ENCODE peak calls at places on chromosomes 12 and 14, in ten cellular contexts. X is cardiac fibroblast, M is OCI-LY7, Y is pancreas, I is lower leg skin, O is epithelial cell of proximal tubule, W is GM23248, N is MM.1S, J is tibial artery, K is choroid plexus epithelial cell. F is an unnamed sample.

GRCh38 chr12:63922446-63922845 is 77.9 kb downstream of the SRGAP1 start:
- DNase-seq in X (peak), M (no peak), Y (no peak), I (no peak), O (peak), W (peak), N (no peak), J (no peak), K (peak), F (no peak)

GRCh38 chr14:69768873-69769272 is 1.9 kb downstream of the SRSF5 start:
- DNase-seq in X (peak), M (no peak), Y (no peak), I (no peak), O (no peak), W (no peak), N (no peak), J (no peak), K (no peak), F (no peak)

GRCh38 chr12:62643470-62643869 is 176.8 kb downstream of the MON2 start:
- DNase-seq in X (peak), M (no peak), Y (no peak), I (no peak), O (no peak), W (peak), N (no peak), J (no peak), K (no peak), F (no peak)

GRCh38 chr12:120164293-120164692 is 30.2 kb downstream of the GCN1 start:
- DNase-seq in X (no peak), M (no peak), Y (no peak), I (no peak), O (no peak), W (no peak), N (no peak), J (no peak), K (no peak), F (no peak)

GRCh38 chr14:94026886-94027469 is 838 bp downstream of the OTUB2 start:
- DNase-seq in X (no peak), M (no peak), Y (peak), I (no peak), O (no peak), W (no peak), N (no peak), J (no peak), K (no peak), F (no peak)

GRCh38 chr12:630656-631632 is 32.3 kb downstream of the NINJ2 start:
- DNase-seq in X (no peak), M (no peak), Y (no peak), I (peak), O (no peak), W (no peak), N (peak), J (peak), K (no peak), F (no peak)

GRCh38 chr12:12350868-12351463 is 924 bp upstream of the MANSC1 start:
- DNase-seq in X (no peak), M (no peak), Y (no peak), I (no peak), O (no peak), W (no peak), N (no peak), J (no peak), K (no peak), F (no peak)

GRCh38 chr14:75522224-75522764 is at the start of gene BATF:
- DNase-seq in X (peak), M (peak), Y (no peak), I (no peak), O (no peak), W (no peak), N (peak), J (peak), K (no peak), F (no peak)

GRCh38 chr12:1777798-1778197 is 42.6 kb upstream of the LRTM2 start:
- DNase-seq in X (peak), M (no peak), Y (no peak), I (no peak), O (no peak), W (peak), N (no peak), J (no peak), K (peak), F (no peak)

GRCh38 chr12:23686095-23686494 is 263.4 kb downstream of the SOX5 start:
- DNase-seq in X (peak), M (no peak), Y (no peak), I (no peak), O (no peak), W (peak), N (no peak), J (no peak), K (peak), F (no peak)
- H3K4me3 ChIP-seq in X (no peak), M (no peak), Y (no peak), I (no peak), O (no peak), W (no peak), N (no peak), J (no peak), K (no peak), F (no peak)

DNA sequence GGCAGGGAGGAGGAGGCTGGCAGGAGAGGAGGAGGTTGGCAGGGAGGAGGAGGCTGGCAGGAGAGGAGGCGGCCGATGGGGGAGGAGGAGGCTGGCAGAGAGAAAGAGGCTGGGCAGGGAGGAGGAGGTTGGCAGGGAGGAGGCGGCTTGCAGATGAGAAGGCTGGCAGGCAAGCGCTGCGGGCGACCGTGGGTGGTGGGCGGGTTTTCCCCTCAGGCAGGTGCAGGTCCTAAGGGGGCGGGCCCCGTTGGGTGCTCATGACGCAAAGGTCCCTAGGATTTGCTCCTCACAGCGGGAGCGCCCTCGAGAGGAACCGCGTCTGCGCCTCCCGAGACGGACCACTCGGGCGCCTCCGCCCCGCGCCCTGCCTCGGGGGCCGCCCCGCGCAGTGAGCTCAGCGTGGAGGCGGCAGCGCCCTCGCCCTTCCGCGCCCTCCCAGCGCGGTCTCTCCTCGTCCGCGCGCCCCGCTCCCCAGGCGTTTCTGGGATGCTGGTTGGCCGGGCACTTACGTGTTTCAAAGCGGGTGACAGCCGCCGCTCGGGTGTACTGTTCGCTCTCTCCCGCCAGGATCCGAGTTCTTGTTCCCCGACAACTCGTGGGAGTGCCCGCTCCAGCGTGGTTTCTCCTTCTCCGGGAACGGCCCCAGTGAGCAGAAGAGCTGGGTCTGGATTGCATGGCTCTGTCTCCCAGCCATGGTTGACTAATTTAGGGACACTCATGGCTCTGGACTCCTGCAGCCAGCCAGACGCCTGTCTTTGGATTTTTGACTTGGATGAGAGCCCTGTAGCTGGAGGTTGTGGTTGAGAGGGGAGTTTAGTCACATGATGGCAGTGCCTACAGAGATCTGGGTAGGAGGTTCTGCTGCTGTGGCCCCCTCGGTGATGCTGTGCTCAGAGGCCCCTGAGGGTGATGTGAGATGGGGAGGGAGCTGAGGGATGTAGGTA is 64.1 kb upstream of the PPP4R3A start:
- DNase-seq in X (peak), M (no peak), Y (peak), I (no peak), O (no peak), W (peak), N (peak), J (peak), K (peak), F (peak)
- H3K4me3 ChIP-seq in X (peak), M (no peak), Y (peak), I (peak), O (peak), W (peak), N (peak), J (peak), K (peak), F (peak)

GRCh38 chr12:124653169-124653931 is 85.9 kb upstream of the NCOR2 start:
- DNase-seq in X (peak), M (no peak), Y (no peak), I (no peak), O (no peak), W (no peak), N (no peak), J (no peak), K (peak), F (no peak)

GRCh38 chr12:124654666-124655316 is 87.4 kb upstream of the NCOR2 start:
- DNase-seq in X (no peak), M (no peak), Y (peak), I (peak), O (no peak), W (peak), N (no peak), J (no peak), K (no peak), F (no peak)

GRCh38 chr12:124656214-124656516 is 88.8 kb upstream of the NCOR2 start:
- DNase-seq in X (no peak), M (no peak), Y (no peak), I (no peak), O (no peak), W (no peak), N (no peak), J (no peak), K (no peak), F (no peak)

GRCh38 chr12:124656947-124657434 is 89.6 kb upstream of the NCOR2 start:
- DNase-seq in X (no peak), M (no peak), Y (no peak), I (no peak), O (no peak), W (no peak), N (no peak), J (no peak), K (no peak), F (no peak)

GRCh38 chr12:124655317-124656213 is 88.2 kb upstream of the NCOR2 start:
- DNase-seq in X (peak), M (no peak), Y (peak), I (peak), O (no peak), W (peak), N (no peak), J (peak), K (peak), F (peak)
- H3K4me3 ChIP-seq in X (no peak), M (no peak), Y (no peak), I (no peak), O (no peak), W (peak), N (no peak), J (peak), K (peak), F (no peak)

GRCh38 chr14:95495538-95496025 is 20.9 kb downstream of the SYNE3 start:
- DNase-seq in X (no peak), M (peak), Y (no peak), I (no peak), O (no peak), W (no peak), N (no peak), J (peak), K (no peak), F (no peak)

GRCh38 chr14:95497561-95498011 is 18.9 kb downstream of the SYNE3 start:
- DNase-seq in X (no peak), M (peak), Y (no peak), I (no peak), O (no peak), W (no peak), N (no peak), J (peak), K (no peak), F (no peak)

GRCh38 chr14:95495093-95495492 is 21.4 kb downstream of the SYNE3 start:
- DNase-seq in X (no peak), M (no peak), Y (no peak), I (no peak), O (no peak), W (no peak), N (no peak), J (no peak), K (no peak), F (no peak)

GRCh38 chr14:95496690-95497241 is 19.7 kb downstream of the SYNE3 start:
- DNase-seq in X (peak), M (no peak), Y (no peak), I (no peak), O (no peak), W (no peak), N (no peak), J (peak), K (peak), F (no peak)

GRCh38 chr14:95496111-95496681 is 20.3 kb downstream of the SYNE3 start:
- DNase-seq in X (no peak), M (no peak), Y (no peak), I (no peak), O (no peak), W (peak), N (no peak), J (peak), K (no peak), F (no peak)
- H3K4me3 ChIP-seq in X (no peak), M (peak), Y (no peak), I (no peak), O (no peak), W (no peak), N (no peak), J (no peak), K (no peak), F (no peak)

GRCh38 chr14:103404032-103404918 is 19.1 kb downstream of the MARK3 start:
- DNase-seq in X (peak), M (no peak), Y (no peak), I (no peak), O (no peak), W (peak), N (peak), J (no peak), K (peak), F (no peak)
- H3K4me3 ChIP-seq in X (no peak), M (peak), Y (no peak), I (no peak), O (no peak), W (peak), N (no peak), J (no peak), K (no peak), F (no peak)

GRCh38 chr12:107169200-107169599 is 75.9 kb upstream of the CRY1 start:
- DNase-seq in X (no peak), M (no peak), Y (no peak), I (no peak), O (no peak), W (no peak), N (no peak), J (no peak), K (no peak), F (no peak)
- H3K4me3 ChIP-seq in X (no peak), M (no peak), Y (no peak), I (no peak), O (no peak), W (no peak), N (no peak), J (no peak), K (no peak), F (no peak)

DNA sequence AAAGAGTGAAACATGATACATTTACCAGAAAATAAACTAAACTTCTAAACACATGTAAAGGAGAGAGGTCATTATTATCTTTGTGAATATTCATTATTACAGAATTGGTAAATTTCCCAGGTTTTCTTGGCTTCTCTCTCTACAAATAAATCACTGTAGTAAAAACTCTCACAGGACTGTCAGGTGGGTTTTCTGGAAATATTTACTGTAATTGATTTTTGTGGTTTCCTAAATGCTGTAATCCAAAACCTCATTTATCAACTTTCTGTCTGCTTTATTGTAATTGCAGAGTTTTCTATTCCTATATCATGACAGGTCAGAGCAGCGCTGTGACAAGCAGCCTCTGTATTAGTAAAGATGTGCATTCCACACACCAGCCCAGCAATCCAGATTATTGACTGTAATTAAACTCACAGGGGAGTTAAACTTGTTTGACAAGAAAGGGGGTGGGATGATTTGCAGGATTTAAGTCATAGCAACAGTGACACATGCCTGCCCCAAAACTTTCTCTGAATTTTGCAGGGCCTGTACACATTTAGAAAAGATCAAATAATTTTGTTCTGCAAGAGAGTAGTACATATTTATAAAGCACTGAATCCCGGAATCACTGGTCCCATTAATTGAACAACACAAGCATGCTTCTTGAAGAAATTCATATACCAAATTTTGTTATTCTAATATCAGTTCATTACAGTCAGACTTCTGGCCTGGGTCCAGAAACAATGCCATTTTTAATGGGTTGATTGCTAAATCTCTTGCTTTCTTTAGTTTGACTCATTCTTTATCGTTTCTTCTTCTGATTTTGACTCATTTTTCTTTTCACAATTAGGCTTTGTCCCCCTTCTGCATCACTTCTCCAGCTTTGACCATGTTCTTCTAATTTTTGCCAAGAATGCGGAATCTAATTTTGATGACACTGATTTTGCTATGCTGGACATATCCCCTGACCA is 42.2 kb downstream of the PTPRO start:
- DNase-seq in X (peak), M (no peak), Y (no peak), I (no peak), O (no peak), W (peak), N (no peak), J (no peak), K (no peak), F (peak)
- H3K4me3 ChIP-seq in X (no peak), M (no peak), Y (no peak), I (no peak), O (no peak), W (no peak), N (no peak), J (no peak), K (no peak), F (no peak)

GRCh38 chr14:37501877-37502276 is 93.2 kb downstream of the FOXA1 start:
- DNase-seq in X (no peak), M (no peak), Y (peak), I (peak), O (no peak), W (no peak), N (no peak), J (no peak), K (no peak), F (no peak)
- H3K4me3 ChIP-seq in X (no peak), M (no peak), Y (no peak), I (no peak), O (no peak), W (no peak), N (no peak), J (no peak), K (no peak), F (no peak)

DNA sequence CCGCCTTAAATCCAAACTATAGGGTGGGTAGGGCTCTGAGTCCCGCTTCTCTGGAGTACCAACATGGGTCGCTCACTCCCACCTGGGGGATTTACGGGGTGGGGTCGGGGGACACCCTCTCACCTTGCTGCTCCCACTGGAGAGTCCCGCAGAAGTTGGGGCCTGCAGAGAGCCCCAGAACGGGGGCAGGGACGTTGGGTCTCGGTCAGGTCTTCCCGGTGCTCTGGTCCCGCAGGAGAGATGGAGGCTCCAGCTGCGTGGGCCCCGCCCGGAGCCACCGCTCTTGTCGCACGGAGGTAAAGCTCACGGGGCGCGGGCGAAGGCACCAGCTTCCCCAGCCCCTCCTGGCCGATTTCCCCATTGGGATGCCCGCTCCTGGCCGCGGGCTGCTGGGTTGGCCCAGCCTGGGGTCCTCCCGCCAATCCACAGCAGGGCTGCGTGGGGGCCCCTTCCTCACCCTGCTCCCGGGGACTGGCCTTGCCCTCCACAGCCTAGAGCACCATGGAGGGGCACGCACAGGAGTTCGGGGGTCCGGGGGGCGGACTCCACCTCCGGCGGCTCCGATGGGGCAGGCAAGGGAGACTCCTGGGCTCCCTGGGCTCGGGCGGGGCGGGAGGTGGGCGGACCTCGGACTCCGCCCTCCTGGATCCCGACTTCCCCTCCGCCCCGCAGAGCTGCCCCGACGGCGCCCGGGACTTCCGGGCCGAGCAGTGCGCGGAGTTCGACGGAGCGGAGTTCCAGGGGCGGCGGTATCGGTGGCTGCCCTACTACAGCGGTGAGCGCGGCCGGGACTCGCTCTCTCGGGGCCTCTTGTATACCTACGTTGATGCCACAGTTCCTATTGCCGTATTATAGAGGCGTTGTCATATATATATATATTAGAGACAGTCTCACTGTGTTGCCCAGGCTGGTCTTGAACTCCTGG is 8.4 kb downstream of the PAPLN start:
- DNase-seq in X (peak), M (peak), Y (peak), I (peak), O (no peak), W (no peak), N (no peak), J (peak), K (peak), F (no peak)
- H3K4me3 ChIP-seq in X (peak), M (peak), Y (peak), I (peak), O (peak), W (no peak), N (peak), J (peak), K (peak), F (peak)

GRCh38 chr14:89469210-89470198 is 52.5 kb upstream of the FOXN3 start:
- DNase-seq in X (no peak), M (no peak), Y (no peak), I (no peak), O (no peak), W (no peak), N (no peak), J (no peak), K (peak), F (no peak)

GRCh38 chr14:89466939-89467338 is 49.9 kb upstream of the FOXN3 start:
- DNase-seq in X (no peak), M (no peak), Y (no peak), I (peak), O (no peak), W (no peak), N (no peak), J (no peak), K (no peak), F (peak)

GRCh38 chr14:89465894-89466293 is 48.9 kb upstream of the FOXN3 start:
- DNase-seq in X (no peak), M (no peak), Y (no peak), I (no peak), O (no peak), W (no peak), N (no peak), J (no peak), K (no peak), F (no peak)

GRCh38 chr14:89466460-89466859 is 49.4 kb upstream of the FOXN3 start:
- DNase-seq in X (no peak), M (no peak), Y (no peak), I (no peak), O (no peak), W (no peak), N (no peak), J (no peak), K (peak), F (no peak)
- H3K4me3 ChIP-seq in X (no peak), M (no peak), Y (no peak), I (no peak), O (no peak), W (no peak), N (no peak), J (no peak), K (no peak), F (no peak)

F was measured in skeletal muscle cell.